ENCODE peak calls at places on chromosomes 4 and X, in five cellular contexts. W, H, Q, L and O are unnamed samples. For H3K9me3, the result is how much of the 10 kb centered on the place peaks cover.

GRCh38 chr4:120725639-120726585 is 196.6 kb downstream of the PRDM5 start:
- DNase-seq in W (no peak), H (no peak), Q (no peak), L (no peak), O (no peak)

GRCh38 chr4:13920901-13921300 is 293.4 kb upstream of the BOD1L1 start:
- DNase-seq in W (no peak), H (peak), Q (no peak), L (no peak), O (no peak)

GRCh38 chrX:6803607-6804006 is 268.7 kb upstream of the VCX3A start:
- DNase-seq in W (no peak), H (no peak), Q (no peak), L (no peak), O (no peak)

GRCh38 chr4:76212851-76213414 is 691 bp downstream of the SCARB2 start:
- DNase-seq in W (no peak), H (peak), Q (peak), L (peak), O (peak)

GRCh38 chr4:122668241-122668640 is 47.4 kb upstream of the IL21 start:
- DNase-seq in W (no peak), H (no peak), Q (no peak), L (no peak), O (no peak)

GRCh38 chrX:10769696-10770619 is 149.6 kb upstream of the MID1 start:
- DNase-seq in W (no peak), H (no peak), Q (no peak), L (no peak), O (no peak)

GRCh38 chr4:172225457-172225856 is 412.3 kb downstream of the GALNTL6 start:
- DNase-seq in W (no peak), H (no peak), Q (no peak), L (no peak), O (no peak)

GRCh38 chr4:147334478-147334877 is 146.4 kb upstream of the EDNRA start:
- DNase-seq in W (no peak), H (no peak), Q (no peak), L (no peak), O (no peak)

GRCh38 chr4:164648151-164648848 is 105.6 kb upstream of the SMIM31 start:
- DNase-seq in W (no peak), H (no peak), Q (no peak), L (no peak), O (no peak)

GRCh38 chrX:51568586-51568985 is 50.1 kb downstream of the CENPVL3 start:
- DNase-seq in W (no peak), H (no peak), Q (no peak), L (no peak), O (no peak)

GRCh38 chrX:10457092-10457491 is 163.3 kb downstream of the MID1 start:
- DNase-seq in W (no peak), H (no peak), Q (no peak), L (no peak), O (no peak)

GRCh38 chr4:111678466-111678865 is 466.8 kb upstream of the FAM241A start:
- DNase-seq in W (no peak), H (no peak), Q (no peak), L (no peak), O (no peak)

GRCh38 chrX:39718951-39719350 is 378.8 kb downstream of the BCOR start:
- DNase-seq in W (no peak), H (no peak), Q (no peak), L (no peak), O (no peak)

GRCh38 chrX:76796311-76796710 is 368.8 kb downstream of the MAGEE1 start:
- DNase-seq in W (no peak), H (no peak), Q (no peak), L (no peak), O (no peak)

GRCh38 chr4:187387709-187388108 is 607.9 kb upstream of the ZFP42 start:
- DNase-seq in W (no peak), H (peak), Q (no peak), L (no peak), O (no peak)

GRCh38 chr4:169397762-169398161 is 127.0 kb upstream of the SH3RF1 start:
- DNase-seq in W (no peak), H (no peak), Q (no peak), L (no peak), O (no peak)

GRCh38 chr4:176782794-176783193 is 9.9 kb downstream of the VEGFC start:
- DNase-seq in W (no peak), H (no peak), Q (no peak), L (no peak), O (no peak)

GRCh38 chrX:154476821-154477220 is 2.3 kb downstream of the LAGE3 start:
- DNase-seq in W (no peak), H (no peak), Q (no peak), L (no peak), O (no peak)

GRCh38 chr4:174154455-174154854 is 129.0 kb downstream of the FBXO8 start:
- DNase-seq in W (no peak), H (peak), Q (no peak), L (no peak), O (no peak)

GRCh38 chr4:48268956-48269860 is at the start of gene TEC:
- DNase-seq in W (peak), H (peak), Q (peak), L (no peak), O (no peak)

GRCh38 chr4:113979157-113979972 is at the start of gene ARSJ:
- DNase-seq in W (peak), H (peak), Q (no peak), L (peak), O (no peak)

GRCh38 chrX:111039606-111040005 is 56.4 kb upstream of the PAK3 start:
- DNase-seq in W (no peak), H (no peak), Q (no peak), L (no peak), O (no peak)

DNA sequence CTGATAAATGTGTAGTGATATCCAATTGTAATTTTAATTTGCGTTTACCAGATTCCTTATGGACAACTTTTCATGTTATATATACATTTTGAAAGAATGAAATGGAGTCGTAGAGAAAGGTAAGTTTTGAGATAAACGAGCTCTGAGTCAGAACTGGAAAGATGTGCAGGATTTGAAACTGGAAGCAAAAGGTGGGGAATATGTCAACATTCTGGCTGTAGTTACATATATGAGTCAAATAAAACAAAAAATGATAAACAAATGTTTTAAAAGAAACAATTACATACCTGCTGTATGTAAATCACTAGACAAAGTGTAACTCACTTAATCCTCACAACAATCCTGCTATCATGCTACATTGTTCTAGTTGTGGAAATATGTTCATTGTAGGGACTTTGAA is 84.0 kb downstream of the LPAR4 start:
- DNase-seq in W (no peak), H (no peak), Q (no peak), L (no peak), O (no peak)
- H3K9me3 ChIP-seq in W (under half), H (under half), Q (under half), L (under half), O (under half)

GRCh38 chr4:80335554-80336358 is at the start of gene CFAP299:
- DNase-seq in W (peak), H (peak), Q (peak), L (peak), O (peak)

GRCh38 chr4:80333121-80333520 is 2.4 kb upstream of the CFAP299 start:
- DNase-seq in W (no peak), H (no peak), Q (no peak), L (no peak), O (no peak)

GRCh38 chr4:80335226-80335553 is 340 bp upstream of the CFAP299 start:
- DNase-seq in W (no peak), H (no peak), Q (no peak), L (no peak), O (no peak)

GRCh38 chr4:80336582-80336981 is 1.1 kb downstream of the CFAP299 start:
- DNase-seq in W (no peak), H (peak), Q (peak), L (no peak), O (no peak)

GRCh38 chr4:80334568-80334967 is 962 bp upstream of the CFAP299 start:
- DNase-seq in W (no peak), H (no peak), Q (no peak), L (no peak), O (no peak)
- TF ChIP-seq CTCF in W (no peak), H (no peak), Q (no peak), L (no peak), O (no peak)

DNA sequence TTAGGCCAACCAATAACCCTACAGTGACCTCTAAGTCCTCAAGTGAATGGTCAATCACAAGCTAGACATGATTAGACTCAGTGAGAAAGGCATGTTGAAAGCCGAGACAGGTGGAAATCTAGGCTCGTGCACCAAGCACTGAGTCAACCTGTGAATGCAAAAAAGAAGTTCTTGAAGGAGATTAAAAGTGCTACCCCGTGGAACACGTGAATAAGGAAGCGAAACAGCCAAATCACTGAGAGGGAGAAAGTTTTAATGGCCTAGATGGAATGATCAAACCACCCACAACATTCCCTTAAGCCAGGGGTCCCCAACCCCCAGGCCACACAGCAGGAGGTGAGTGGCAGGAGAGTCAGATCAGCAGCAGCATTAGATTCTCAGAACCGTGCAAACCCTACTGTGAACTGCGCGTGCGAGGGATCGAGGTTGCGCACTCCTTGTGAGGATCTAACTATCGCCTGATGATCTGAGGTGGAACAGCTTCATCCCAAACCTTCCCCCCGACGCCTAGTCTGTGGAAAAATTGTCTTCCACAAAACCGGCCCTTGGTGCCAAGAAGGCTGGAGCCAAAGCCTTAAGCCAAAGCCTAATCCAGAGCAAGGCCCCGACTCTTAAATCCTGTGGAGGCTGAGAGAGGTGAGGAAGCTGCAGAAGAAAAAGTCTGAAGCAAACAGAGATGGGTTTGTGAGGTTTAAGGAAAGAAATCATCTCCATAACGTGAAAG is 19.5 kb upstream of the PDE6B start:
- DNase-seq in W (no peak), H (no peak), Q (no peak), L (peak), O (no peak)
- H3K9me3 ChIP-seq in W (under half), H (under half), Q (under half), L (under half), O (under half)

DNA sequence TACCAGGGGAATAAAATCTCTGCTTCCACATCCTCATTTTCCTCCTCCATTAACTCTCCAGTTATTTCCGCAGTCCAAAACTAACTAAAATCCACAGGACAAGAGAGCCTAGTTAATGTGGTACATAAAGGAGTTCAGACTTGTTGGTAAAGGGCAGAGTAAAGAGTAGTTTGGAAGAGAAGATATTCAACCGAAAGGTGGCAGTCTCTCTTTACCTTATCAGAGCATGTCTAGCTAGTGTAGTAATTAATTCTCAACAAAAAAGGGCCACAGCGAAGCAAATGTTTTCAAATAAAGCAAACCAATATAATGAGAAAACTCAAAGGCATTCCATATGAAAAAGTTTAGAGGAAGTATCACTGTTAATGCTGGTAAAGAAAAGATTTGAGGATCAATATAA is 286.5 kb downstream of the GLUD2 start:
- DNase-seq in W (no peak), H (no peak), Q (peak), L (no peak), O (no peak)
- TF ChIP-seq CTCF in W (peak), H (no peak), Q (peak), L (no peak), O (no peak)